ENCODE peak calls at places on chromosomes 2 and 18, in seven cellular contexts. S is H54, Y is RCC 7860, B is ELR, P is Daoy, K is amniotic stem cell, E is HuH-7.5. D is an unnamed sample.
A peak's percentile ranks its signal among the peaks of the same experiment; 100 is the strongest.

GRCh38 chr2:37849908-37850307 is 75.2 kb upstream of the RMDN2 start:
- DNase-seq in S (no peak), Y (no peak), B (no peak), P (no peak), K (no peak), E (no peak), D (no peak)

GRCh38 chr2:38685116-38685735 is 19.3 kb downstream of the GALM start:
- DNase-seq in S (no peak), Y (no peak), B (no peak), P (peak; percentile 13), K (no peak), E (peak; percentile 48), D (no peak)

GRCh38 chr2:238888781-238889180 is 40.9 kb downstream of the TWIST2 start:
- DNase-seq in S (no peak), Y (no peak), B (no peak), P (no peak), K (no peak), E (no peak), D (no peak)

GRCh38 chr2:181234429-181235410 is 222.5 kb upstream of the ITGA4 start:
- DNase-seq in S (no peak), Y (no peak), B (no peak), P (no peak), K (no peak), E (no peak), D (no peak)

GRCh38 chr18:47163241-47163640 is 12.9 kb downstream of the IER3IP1 start:
- DNase-seq in S (no peak), Y (peak; percentile 94), B (peak; percentile 82), P (peak; percentile 18), K (no peak), E (no peak), D (no peak)

GRCh38 chr18:13235981-13236380 is 17.4 kb downstream of the LDLRAD4 start:
- DNase-seq in S (no peak), Y (no peak), B (no peak), P (no peak), K (no peak), E (no peak), D (no peak)

GRCh38 chr2:57760448-57760847 is 286.2 kb upstream of the VRK2 start:
- DNase-seq in S (no peak), Y (no peak), B (no peak), P (no peak), K (no peak), E (peak; percentile 4), D (no peak)

GRCh38 chr2:223100061-223100511 is 48.1 kb downstream of the KCNE4 start:
- DNase-seq in S (no peak), Y (no peak), B (no peak), P (no peak), K (no peak), E (no peak), D (no peak)